ENCODE peak calls at places on chromosome 19, in seven cellular contexts. B, P, K, X, S, Y and L are unnamed samples.
A peak's percentile ranks its signal among the peaks of the same experiment; 100 is the strongest.

GRCh38 chr19:5113633-5114586 is 145.0 kb downstream of the KDM4B start:
- DNase-seq in B (no peak), P (no peak), K (no peak), X (no peak), S (no peak), Y (no peak), L (no peak)

GRCh38 chr19:9149976-9150375 is 9.8 kb downstream of the ZNF317 start:
- DNase-seq in B (no peak), P (no peak), K (no peak), X (no peak), S (no peak), Y (no peak), L (no peak)

GRCh38 chr19:2949939-2950285 is 5.1 kb upstream of the ZNF77 start:
- DNase-seq in B (peak; percentile 44), P (no peak), K (no peak), X (no peak), S (peak; percentile 54), Y (no peak), L (peak; percentile 77)

GRCh38 chr19:30722801-30723200 is 350.6 kb downstream of the ZNF536 start:
- DNase-seq in B (no peak), P (no peak), K (no peak), X (no peak), S (no peak), Y (no peak), L (no peak)

GRCh38 chr19:58545286-58546068 is 1.6 kb downstream of the TRIM28 start:
- DNase-seq in B (no peak), P (no peak), K (no peak), X (peak; percentile 42), S (no peak), Y (no peak), L (no peak)

GRCh38 chr19:9362905-9363304 is at the start of gene ZNF177:
- DNase-seq in B (no peak), P (no peak), K (no peak), X (no peak), S (peak; percentile 5), Y (no peak), L (no peak)

GRCh38 chr19:19588546-19588945 is 29.9 kb downstream of the PBX4 start:
- DNase-seq in B (peak; percentile 7), P (no peak), K (no peak), X (no peak), S (no peak), Y (no peak), L (no peak)

GRCh38 chr19:45640849-45641273 is 1.7 kb upstream of the EML2 start:
- DNase-seq in B (no peak), P (peak; percentile 72), K (no peak), X (peak; percentile 58), S (no peak), Y (no peak), L (peak; percentile 83)

GRCh38 chr19:53010494-53010893 is 3.2 kb upstream of the ERVV-1 start:
- DNase-seq in B (no peak), P (no peak), K (no peak), X (peak; percentile 37), S (no peak), Y (no peak), L (no peak)

GRCh38 chr19:15636026-15636425 is 4.7 kb upstream of the CYP4F3 start:
- DNase-seq in B (no peak), P (no peak), K (no peak), X (no peak), S (no peak), Y (no peak), L (no peak)

GRCh38 chr19:12126707-12127106 is 13.4 kb downstream of the ZNF20 start:
- DNase-seq in B (no peak), P (no peak), K (no peak), X (peak; percentile 5), S (peak; percentile 13), Y (peak; percentile 31), L (no peak)

DNA sequence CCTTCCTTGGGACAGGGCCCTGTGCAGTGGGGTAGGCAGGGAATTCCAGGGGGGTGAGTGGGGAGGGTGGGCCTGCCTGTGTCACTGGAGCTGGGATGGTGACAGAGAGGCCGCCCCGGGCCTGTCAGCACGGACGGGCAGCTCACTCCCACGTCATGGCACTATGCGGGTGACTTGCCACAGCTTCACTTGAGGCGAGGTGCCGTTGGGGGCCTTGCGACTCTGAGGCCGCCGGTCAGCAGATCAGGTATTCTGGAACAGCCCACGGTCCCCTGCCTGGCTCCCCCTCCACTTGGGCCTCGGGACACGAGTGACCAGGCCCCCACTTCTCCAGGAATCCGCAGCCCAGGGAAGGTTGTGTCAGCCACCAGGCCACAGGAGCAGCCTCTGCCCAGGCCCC is 2.9 kb upstream of the MIDN start:
- DNase-seq in B (no peak), P (no peak), K (peak; percentile 78), X (no peak), S (no peak), Y (no peak), L (no peak)
- H3K4me3 ChIP-seq in B (no peak overlapping the region), P (no peak overlapping the region), K (peak overlapping the region; percentile 75), X (no peak overlapping the region), S (no peak overlapping the region), Y (no peak overlapping the region), L (no peak overlapping the region)

GRCh38 chr19:49570997-49571676 is 9.2 kb downstream of the NOSIP start:
- DNase-seq in B (peak; percentile 54), P (no peak), K (no peak), X (peak; percentile 67), S (no peak), Y (peak; percentile 50), L (no peak)

GRCh38 chr19:49570138-49570856 is 10.1 kb downstream of the NOSIP start:
- DNase-seq in B (peak; percentile 92), P (peak; percentile 35), K (no peak), X (peak; percentile 91), S (peak; percentile 75), Y (peak; percentile 84), L (peak; percentile 90)

GRCh38 chr19:49566302-49566701 is 14.1 kb downstream of the NOSIP start:
- DNase-seq in B (no peak), P (no peak), K (no peak), X (no peak), S (no peak), Y (no peak), L (no peak)

GRCh38 chr19:49565261-49565660 is 15.1 kb downstream of the NOSIP start:
- DNase-seq in B (no peak), P (no peak), K (no peak), X (no peak), S (no peak), Y (no peak), L (no peak)

GRCh38 chr19:49567722-49568454 is 12.5 kb downstream of the NOSIP start:
- DNase-seq in B (no peak), P (no peak), K (no peak), X (no peak), S (no peak), Y (no peak), L (peak; percentile 69)
- TF ChIP-seq CTCF in B (no peak), P (no peak), K (no peak), X (no peak), S (no peak), Y (no peak), L (no peak)

DNA sequence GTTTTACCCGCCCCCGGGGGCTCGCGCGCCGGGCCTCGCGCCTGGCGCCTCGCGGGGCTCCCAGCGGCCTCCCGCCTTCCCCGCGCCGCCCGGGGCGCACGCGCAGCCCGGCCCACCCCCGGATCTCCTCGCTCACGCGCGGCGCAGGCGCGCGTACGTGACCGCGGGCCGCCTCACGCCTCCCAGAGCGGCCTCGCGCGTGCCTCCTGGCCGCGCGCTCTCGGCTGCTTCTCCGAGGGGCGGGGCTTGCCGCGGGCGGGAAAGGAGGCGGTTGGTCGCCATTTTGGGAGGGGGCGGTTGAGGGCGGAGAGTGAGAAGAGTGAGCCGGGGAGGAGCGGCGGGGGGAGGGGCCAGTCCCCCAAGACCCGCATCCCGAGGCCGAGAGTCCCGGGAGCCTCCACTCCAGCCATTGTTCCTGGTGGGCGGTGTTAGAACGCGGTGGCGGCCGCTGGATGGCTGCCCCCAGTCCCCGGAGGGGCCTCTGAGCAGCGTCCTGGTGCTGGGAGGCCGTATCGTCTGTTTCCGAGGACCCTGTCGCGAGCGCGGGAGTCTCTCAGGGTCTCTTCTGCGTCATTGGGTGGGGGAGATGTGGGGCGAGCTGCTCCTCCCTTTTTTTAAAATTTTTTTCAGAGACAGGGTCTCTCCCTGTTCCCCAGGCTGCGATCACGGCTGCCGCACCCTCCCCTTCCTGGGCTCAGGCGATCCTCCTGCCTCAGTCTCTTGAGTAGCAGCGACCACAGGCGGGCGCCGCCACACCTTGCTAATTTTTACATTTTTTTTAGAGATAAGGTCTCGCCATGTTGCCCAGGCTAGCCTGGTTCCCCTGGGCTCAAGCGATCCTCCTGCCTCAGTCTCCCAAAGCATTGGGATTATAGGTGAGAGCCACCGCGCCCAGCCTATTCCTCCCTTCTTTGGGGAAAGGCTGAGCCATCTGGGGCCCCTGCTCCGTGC is at the start of gene ZNF541:
- DNase-seq in B (no peak), P (peak; percentile 75), K (peak; percentile 72), X (no peak), S (no peak), Y (no peak), L (no peak)
- H3K4me3 ChIP-seq in B (no peak within 1 kb of the TSS), P (no peak within 1 kb of the TSS), K (peak within 1 kb of the TSS; percentile 58), X (no peak within 1 kb of the TSS), S (peak within 1 kb of the TSS; percentile 17), Y (no peak within 1 kb of the TSS), L (no peak within 1 kb of the TSS)

DNA sequence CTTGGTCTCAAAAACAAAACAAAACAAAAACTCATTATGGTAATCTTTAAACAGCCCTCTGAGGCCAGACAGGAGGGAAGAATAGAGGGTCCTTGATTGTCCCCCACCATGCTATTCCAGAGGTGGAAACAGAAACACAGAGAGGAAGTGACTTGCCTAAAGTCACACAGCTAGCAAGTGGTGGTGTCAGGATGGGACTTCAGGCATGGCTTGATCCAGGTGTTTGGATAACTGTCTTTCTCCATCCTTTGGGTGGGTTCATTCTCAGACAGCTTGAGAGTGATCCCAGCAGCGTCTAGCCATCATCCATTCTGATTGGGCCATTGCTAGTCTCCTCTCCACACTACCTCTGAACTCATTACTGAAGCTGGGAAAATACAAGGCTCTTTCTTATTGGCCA is 12.5 kb downstream of the COLGALT1 start:
- DNase-seq in B (no peak), P (no peak), K (no peak), X (no peak), S (no peak), Y (no peak), L (no peak)
- TF ChIP-seq CTCF in B (no peak), P (no peak), K (no peak), X (no peak), S (no peak), Y (no peak), L (no peak)

GRCh38 chr19:43777163-43777700 is 3.5 kb downstream of the KCNN4 start:
- DNase-seq in B (no peak), P (no peak), K (no peak), X (no peak), S (no peak), Y (no peak), L (peak; percentile 74)
- H3K4me3 ChIP-seq in B (no peak overlapping the region), P (no peak overlapping the region), K (no peak overlapping the region), X (no peak overlapping the region), S (no peak overlapping the region), Y (no peak overlapping the region), L (peak overlapping the region; percentile 47)

GRCh38 chr19:56671613-56671994 is at the start of gene ZNF835:
- DNase-seq in B (no peak), P (peak; percentile 88), K (peak; percentile 96), X (no peak), S (peak; percentile 40), Y (no peak), L (peak; percentile 59)
- TF ChIP-seq CTCF in B (no peak), P (no peak), K (peak; percentile 19), X (no peak), S (no peak), Y (no peak), L (no peak)